ENCODE peak calls at places on chromosomes 1 and 21, in four cellular contexts. N is adrenal gland, B is fibroblast of mammary gland, Y is glutamatergic neuron. K is an unnamed sample.

GRCh38 chr21:43188712-43189151 is 19.9 kb downstream of the CRYAA start:
- DNase-seq in Y (no peak), N (peak), B (no peak), K (no peak)

GRCh38 chr1:63946866-63947491 is 173.2 kb downstream of the ROR1 start:
- DNase-seq in Y (no peak), N (no peak), B (no peak), K (peak)

GRCh38 chr1:114828251-114828650 is 26.4 kb upstream of the SYCP1 start:
- DNase-seq in Y (no peak), N (no peak), B (peak), K (peak)

GRCh38 chr1:211182746-211183145 is 48.8 kb upstream of the KCNH1 start:
- DNase-seq in N (no peak), B (no peak), Y (no peak), K (no peak)

GRCh38 chr1:15393475-15394260 is 16.0 kb upstream of the EFHD2 start:
- DNase-seq in Y (no peak), B (no peak), N (no peak), K (no peak)

GRCh38 chr1:109213824-109214693 is at the start of gene SARS1:
- DNase-seq in B (peak), Y (peak), N (peak), K (peak)

GRCh38 chr21:42413500-42413899 is 9.8 kb downstream of the UBASH3A start:
- DNase-seq in B (no peak), Y (no peak), N (no peak), K (no peak)

GRCh38 chr1:9101510-9102146 is 27.3 kb downstream of the GPR157 start:
- DNase-seq in Y (peak), N (peak), B (peak), K (peak)

GRCh38 chr1:206467915-206468314 is 2.4 kb upstream of the IKBKE start:
- DNase-seq in N (peak), Y (no peak), B (peak), K (peak)

GRCh38 chr1:212232020-212232570 is 53.1 kb upstream of the PPP2R5A start:
- DNase-seq in N (no peak), B (peak), Y (no peak), K (no peak)

GRCh38 chr21:19353271-19353670 is 949.7 kb upstream of the TMPRSS15 start:
- DNase-seq in Y (no peak), N (no peak), B (no peak), K (no peak)

GRCh38 chr21:42243026-42243425 is 24.1 kb downstream of the ABCG1 start:
- DNase-seq in N (no peak), Y (no peak), B (no peak), K (no peak)

GRCh38 chr1:84247425-84248220 is 53.9 kb upstream of the SAMD13 start:
- DNase-seq in N (no peak), Y (no peak), B (peak), K (peak)

GRCh38 chr1:91501527-91501859 is 842 bp downstream of the CDC7 start:
- DNase-seq in B (no peak), N (peak), Y (peak), K (peak)

GRCh38 chr1:97901017-97901658 is 19.7 kb downstream of the DPYD start:
- DNase-seq in Y (no peak), N (no peak), B (peak), K (peak)

GRCh38 chr1:150796374-150796773 is 11.7 kb downstream of the CTSK start:
- DNase-seq in B (no peak), N (no peak), Y (no peak), K (no peak)

GRCh38 chr1:7454052-7454815 is 316.9 kb upstream of the VAMP3 start:
- DNase-seq in Y (peak), B (peak), N (peak), K (peak)

GRCh38 chr1:228687562-228687961 is 47.7 kb upstream of the RHOU start:
- DNase-seq in Y (no peak), N (no peak), B (no peak), K (no peak)

GRCh38 chr1:17630048-17630830 is 90.7 kb downstream of the ARHGEF10L start:
- DNase-seq in B (peak), Y (no peak), N (peak), K (peak)

GRCh38 chr1:116763787-116764465 is 9.7 kb downstream of the CD2 start:
- DNase-seq in N (peak), Y (peak), B (peak), K (no peak)

GRCh38 chr1:103997631-103998030 is 247.9 kb downstream of the AMY1C start:
- DNase-seq in Y (no peak), B (no peak), N (no peak), K (no peak)

GRCh38 chr1:180854456-180854855 is 58.2 kb upstream of the KIAA1614 start:
- DNase-seq in N (no peak), Y (no peak), B (no peak), K (peak)

GRCh38 chr1:85582687-85583354 is 2.3 kb downstream of the CCN1 start:
- DNase-seq in N (no peak), B (peak), Y (no peak), K (peak)

GRCh38 chr1:193700710-193701355 is 514.4 kb upstream of the B3GALT2 start:
- DNase-seq in N (no peak), Y (no peak), B (peak), K (peak)

GRCh38 chr1:13801711-13802486 is 101.9 kb downstream of the PRDM2 start:
- DNase-seq in Y (no peak), N (no peak), B (no peak), K (no peak)

GRCh38 chr1:215489771-215490566 is 77.1 kb upstream of the KCTD3 start:
- DNase-seq in N (no peak), Y (no peak), B (no peak), K (no peak)

GRCh38 chr1:228366851-228367741 is 39.5 kb downstream of the TRIM11 start:
- DNase-seq in N (no peak), Y (no peak), B (no peak), K (no peak)

GRCh38 chr1:85484264-85484663 is 19.3 kb upstream of the DDAH1 start:
- DNase-seq in N (no peak), Y (no peak), B (no peak), K (peak)

GRCh38 chr1:31306278-31306677 is 9.4 kb downstream of the ZCCHC17 start:
- DNase-seq in Y (no peak), B (peak), N (no peak), K (peak)

GRCh38 chr1:54794401-54795099 is 6.6 kb downstream of the TTC22 start:
- DNase-seq in Y (no peak), N (no peak), B (peak), K (peak)

GRCh38 chr1:218247339-218247738 is 37.8 kb upstream of the RRP15 start:
- DNase-seq in B (no peak), Y (no peak), N (no peak), K (no peak)

GRCh38 chr1:218249757-218250156 is 35.3 kb upstream of the RRP15 start:
- DNase-seq in Y (no peak), B (no peak), N (no peak), K (no peak)

GRCh38 chr1:218254296-218254918 is 30.7 kb upstream of the RRP15 start:
- DNase-seq in Y (no peak), N (no peak), B (no peak), K (no peak)

GRCh38 chr1:218250492-218250891 is 34.6 kb upstream of the RRP15 start:
- DNase-seq in N (no peak), Y (no peak), B (no peak), K (peak)
- TF ChIP-seq CTCF in N (no peak), Y (no peak), B (peak), K (no peak)

GRCh38 chr1:154973344-154974085 is 966 bp upstream of the CKS1B start:
- DNase-seq in B (peak), Y (peak), N (peak), K (peak)
- TF ChIP-seq CTCF in B (peak), Y (peak), N (no peak), K (peak)

DNA sequence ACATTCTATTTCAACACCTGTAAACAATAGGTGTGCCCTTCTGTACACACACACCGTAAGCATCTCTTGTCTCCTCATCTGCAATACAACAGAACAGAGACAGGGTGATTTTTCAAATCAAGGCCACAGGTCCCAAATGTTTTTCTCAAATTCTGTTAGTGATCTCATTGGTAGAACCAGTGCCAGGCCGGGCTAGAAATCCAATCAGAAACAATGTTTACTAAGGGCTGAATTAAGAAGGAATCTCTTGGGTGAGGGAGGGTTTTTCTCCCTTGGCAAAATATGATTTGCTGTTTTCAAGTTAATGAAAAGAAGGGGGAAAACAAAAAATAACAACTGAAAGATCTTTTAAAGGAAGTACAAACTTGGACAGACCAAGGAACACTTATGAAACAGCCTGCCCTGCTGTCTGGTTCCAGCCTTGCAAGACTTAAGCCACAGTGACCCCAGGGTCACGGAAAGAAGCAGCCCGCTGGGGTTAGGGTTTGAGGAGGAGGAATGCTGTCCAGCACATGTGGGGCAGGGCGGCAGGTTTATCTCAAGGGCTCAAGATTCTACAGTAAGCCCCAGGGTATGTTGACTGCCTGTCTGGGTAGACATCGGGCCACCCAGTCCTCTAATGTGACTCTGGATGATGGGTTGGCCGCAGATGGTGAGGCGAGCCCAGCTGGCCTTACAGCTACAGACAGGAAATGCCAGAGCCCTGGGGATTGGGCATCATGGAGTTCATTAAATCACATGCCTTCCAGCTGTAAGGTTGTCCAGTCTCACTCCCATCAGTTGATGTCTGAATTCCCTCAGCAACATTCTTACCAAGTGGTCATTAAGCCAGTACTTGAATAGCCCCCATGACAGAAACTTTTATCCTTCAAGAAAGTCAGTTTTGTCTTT is 73.3 kb upstream of the SLC44A3 start:
- DNase-seq in B (peak), N (no peak), Y (peak), K (peak)
- TF ChIP-seq CTCF in B (peak), N (no peak), Y (no peak), K (peak)

DNA sequence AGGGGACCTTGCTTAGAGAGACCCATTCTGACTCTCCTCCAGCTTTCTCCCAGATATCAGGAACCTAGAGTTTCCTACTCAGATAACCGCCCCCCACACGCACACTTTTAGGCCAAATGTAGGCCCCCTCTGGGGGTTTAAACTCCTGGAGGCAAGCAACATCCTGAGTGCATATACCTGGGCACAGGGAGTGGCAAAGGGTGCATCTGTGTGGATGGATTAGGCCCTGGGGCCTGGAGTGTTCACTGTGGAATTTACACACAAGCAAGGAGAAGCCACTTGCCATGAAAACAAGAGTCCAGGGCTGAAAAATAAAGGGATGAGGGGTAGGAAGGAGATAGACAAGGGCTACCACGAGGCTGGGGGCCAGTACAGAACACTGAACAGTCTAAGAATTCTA is 343.1 kb downstream of the NTNG1 start:
- DNase-seq in N (no peak), B (no peak), Y (no peak), K (no peak)
- TF ChIP-seq CTCF in N (no peak), B (no peak), Y (no peak), K (no peak)

DNA sequence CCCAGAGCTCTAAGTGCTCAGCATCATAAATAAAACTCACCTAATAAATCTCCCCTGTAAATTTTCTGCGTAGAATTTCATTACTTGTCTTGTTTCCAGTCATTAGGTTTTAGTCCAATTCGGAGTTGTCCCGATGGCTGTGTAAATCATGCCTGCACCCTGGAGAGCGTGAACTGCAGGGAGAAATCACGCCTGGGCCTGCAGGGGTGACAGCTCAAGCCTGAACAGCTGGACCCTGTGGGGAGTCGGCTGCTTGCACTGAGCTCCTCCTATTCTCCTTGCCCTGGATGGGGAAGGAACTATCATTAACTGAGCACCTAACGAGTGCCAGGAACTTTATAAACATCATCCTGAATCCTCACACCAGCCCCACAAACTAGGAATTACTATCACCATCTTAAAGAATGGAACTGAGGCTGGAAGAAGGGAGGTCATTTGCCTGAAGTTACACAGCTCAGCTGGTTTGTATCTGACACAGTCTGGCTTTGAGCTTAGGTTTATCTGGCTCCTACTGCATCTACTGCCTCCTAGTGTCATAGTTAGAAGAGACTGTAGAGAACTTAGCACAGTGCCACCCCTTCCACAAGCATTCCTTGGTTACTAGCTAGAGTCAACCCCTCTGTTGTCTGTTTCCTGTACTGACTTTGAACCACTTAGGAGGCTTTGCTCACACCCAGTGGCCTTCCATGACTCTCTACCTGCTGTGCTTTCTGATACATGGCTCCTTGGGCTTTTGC is 25.1 kb upstream of the POU3F1 start:
- DNase-seq in N (peak), Y (no peak), B (peak), K (peak)
- TF ChIP-seq CTCF in N (peak), Y (no peak), B (peak), K (peak)

GRCh38 chr1:3417082-3417728 is 37.3 kb upstream of the ARHGEF16 start:
- DNase-seq in N (no peak), B (no peak), Y (no peak), K (no peak)
- TF ChIP-seq CTCF in N (no peak), B (peak), Y (peak), K (peak)

GRCh38 chr1:94244816-94245215 is 7.4 kb upstream of the ARHGAP29 start:
- DNase-seq in B (peak), N (no peak), Y (no peak), K (no peak)

GRCh38 chr1:94239796-94240195 is 2.4 kb upstream of the ARHGAP29 start:
- DNase-seq in B (peak), N (no peak), Y (no peak), K (no peak)

GRCh38 chr1:94243665-94244064 is 6.3 kb upstream of the ARHGAP29 start:
- DNase-seq in Y (no peak), B (no peak), N (no peak), K (no peak)

GRCh38 chr1:94237291-94238226 is at the start of gene ARHGAP29:
- DNase-seq in B (peak), N (peak), Y (peak), K (peak)

GRCh38 chr1:94240822-94241221 is 3.4 kb upstream of the ARHGAP29 start:
- DNase-seq in B (no peak), N (no peak), Y (no peak), K (peak)
- TF ChIP-seq CTCF in B (peak), N (no peak), Y (peak), K (peak)

GRCh38 chr1:202213361-202214088 is 19.9 kb downstream of the LGR6 start:
- DNase-seq in Y (no peak), B (no peak), N (no peak), K (no peak)
- TF ChIP-seq CTCF in Y (no peak), B (peak), N (no peak), K (peak)

DNA sequence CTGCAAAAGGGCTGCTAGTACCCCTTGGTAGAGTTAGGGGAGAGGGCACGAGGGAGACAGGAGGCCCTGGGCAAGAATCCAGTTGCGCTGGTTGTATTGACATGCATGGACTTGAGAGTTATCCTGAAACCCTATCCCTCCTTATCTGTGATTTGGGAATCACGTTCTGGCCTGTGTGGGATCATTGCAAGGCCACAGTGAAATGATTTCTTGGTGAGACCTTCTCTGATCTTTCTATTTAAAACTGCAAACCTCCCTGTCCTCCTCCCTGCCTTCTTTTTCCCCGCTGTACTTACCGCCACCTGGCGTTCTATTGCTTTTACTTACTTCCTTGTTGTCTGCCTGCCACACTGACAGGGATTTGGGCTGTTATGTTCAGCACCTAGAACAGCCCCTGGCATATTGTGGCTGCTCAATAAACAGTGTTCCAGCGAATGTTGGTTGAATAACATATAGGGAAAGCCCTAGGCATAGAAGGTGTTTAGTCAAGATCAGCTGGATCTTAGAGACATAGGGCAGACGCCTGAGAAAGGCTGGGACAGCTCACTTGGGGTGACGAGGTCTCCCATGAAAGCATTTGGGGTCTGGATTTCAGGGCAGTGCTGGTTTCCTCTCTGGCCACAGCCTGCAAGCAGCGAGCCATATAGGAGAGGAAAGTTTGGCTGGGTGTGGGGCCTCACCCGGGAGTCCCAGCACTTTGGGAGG is 25.6 kb downstream of the ALPL start:
- DNase-seq in B (peak), N (peak), Y (no peak), K (peak)
- TF ChIP-seq CTCF in B (peak), N (peak), Y (peak), K (peak)

K was measured in choroid plexus epithelial cell.